ENCODE peak calls at places on chromosomes 2 and 18, in five cellular contexts. J is mammary epithelial cell, R is Caco-2, Y is endodermal cell, G is GM12865. V is an unnamed sample.

GRCh38 chr2:215619022-215619958 is 183.4 kb upstream of the FN1 start:
- DNase-seq in J (no peak), R (peak; percentile 89), Y (peak; percentile 82), G (peak; percentile 12), V (no peak)

GRCh38 chr2:10057231-10058107 is 14.1 kb downstream of the KLF11 start:
- DNase-seq in J (peak; percentile 83), R (peak; percentile 90), Y (peak; percentile 98), G (peak; percentile 45), V (peak; percentile 50)

GRCh38 chr2:8412586-8412985 is 269.3 kb upstream of the ID2 start:
- DNase-seq in J (no peak), R (peak; percentile 23), Y (no peak), G (no peak), V (no peak)

GRCh38 chr2:238492905-238493304 is 66.2 kb downstream of the ASB1 start:
- DNase-seq in J (no peak), R (no peak), Y (no peak), G (no peak), V (no peak)

GRCh38 chr2:218957685-218958084 is 1.8 kb upstream of the CDK5R2 start:
- DNase-seq in J (no peak), R (no peak), Y (no peak), G (no peak), V (peak; percentile 13)

GRCh38 chr18:3596324-3597158 is 146.6 kb downstream of the TGIF1 start:
- DNase-seq in J (peak; percentile 31), R (peak; percentile 41), Y (peak; percentile 74), G (peak; percentile 81), V (peak; percentile 65)

GRCh38 chr2:95551055-95551568 is 40.7 kb upstream of the TRIM43 start:
- DNase-seq in J (no peak), R (no peak), Y (no peak), G (no peak), V (no peak)

GRCh38 chr2:85536479-85536878 is 2.5 kb upstream of the MAT2A start:
- DNase-seq in J (peak; percentile 38), R (no peak), Y (no peak), G (no peak), V (no peak)

GRCh38 chr2:2325538-2325937 is 5.5 kb downstream of the MYT1L start:
- DNase-seq in J (no peak), R (no peak), Y (peak; percentile 51), G (no peak), V (no peak)

GRCh38 chr18:10454800-10455550 is 540 bp downstream of the APCDD1 start:
- DNase-seq in J (peak; percentile 47), R (peak; percentile 44), Y (peak; percentile 81), G (no peak), V (no peak)

GRCh38 chr18:77140030-77140429 is 7.4 kb upstream of the MBP start:
- DNase-seq in J (no peak), R (no peak), Y (no peak), G (no peak), V (no peak)

GRCh38 chr18:77140439-77141109 is 8.0 kb upstream of the MBP start:
- DNase-seq in J (no peak), R (no peak), Y (no peak), G (no peak), V (peak; percentile 81)

GRCh38 chr18:77139619-77140018 is 7.0 kb upstream of the MBP start:
- DNase-seq in J (no peak), R (no peak), Y (no peak), G (no peak), V (no peak)

GRCh38 chr18:77143196-77143595 is 10.6 kb upstream of the MBP start:
- DNase-seq in J (no peak), R (no peak), Y (no peak), G (no peak), V (no peak)

DNA sequence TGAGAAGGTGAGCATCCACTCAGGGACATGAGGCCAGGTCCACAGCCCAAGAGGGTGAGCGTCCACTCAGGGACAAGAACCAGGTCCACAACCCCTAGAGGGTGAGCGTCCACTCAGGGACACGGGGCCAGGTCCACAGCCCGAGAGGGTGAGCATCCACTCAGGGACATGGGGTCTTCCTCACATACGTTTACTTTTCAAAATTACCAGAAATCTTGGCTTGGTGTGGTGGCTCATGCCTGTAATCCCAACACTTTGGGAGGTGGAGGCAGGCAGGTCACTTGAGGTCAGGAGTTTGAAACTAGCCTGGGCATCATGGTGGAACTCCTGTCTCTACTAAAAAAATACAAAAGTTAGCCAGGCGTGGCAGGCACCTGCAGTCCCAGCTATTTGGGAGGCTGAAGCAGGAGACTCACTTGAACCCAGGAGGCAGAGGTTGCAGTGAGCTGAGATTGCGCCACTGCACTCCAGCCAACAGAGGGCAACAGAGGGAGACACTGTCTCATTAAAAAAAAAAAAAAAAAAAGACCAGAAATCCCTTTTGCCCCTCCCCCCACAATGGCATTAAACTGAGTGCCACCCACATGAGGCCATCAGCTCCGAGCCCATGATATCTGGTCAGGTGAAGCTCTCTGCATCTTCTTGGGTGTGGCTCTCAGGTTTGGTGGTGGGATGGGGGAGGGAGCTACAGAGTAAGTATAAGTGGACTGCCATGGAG is 9.0 kb upstream of the MBP start:
- DNase-seq in J (no peak), R (no peak), Y (no peak), G (no peak), V (no peak)
- TF ChIP-seq CTCF in J (no peak), R (no peak), Y (peak; percentile 51), G (peak; percentile 8), V (no peak)

GRCh38 chr2:171814174-171814573 is 79.9 kb downstream of the SLC25A12 start:
- DNase-seq in J (no peak), R (no peak), Y (no peak), G (no peak), V (no peak)

GRCh38 chr2:171813729-171814128 is 80.3 kb downstream of the SLC25A12 start:
- DNase-seq in J (no peak), R (no peak), Y (no peak), G (no peak), V (no peak)

GRCh38 chr2:171810409-171810993 is 83.5 kb downstream of the SLC25A12 start:
- DNase-seq in J (no peak), R (no peak), Y (no peak), G (no peak), V (no peak)

GRCh38 chr2:171813126-171813525 is 80.9 kb downstream of the SLC25A12 start:
- DNase-seq in J (no peak), R (no peak), Y (no peak), G (no peak), V (no peak)

DNA sequence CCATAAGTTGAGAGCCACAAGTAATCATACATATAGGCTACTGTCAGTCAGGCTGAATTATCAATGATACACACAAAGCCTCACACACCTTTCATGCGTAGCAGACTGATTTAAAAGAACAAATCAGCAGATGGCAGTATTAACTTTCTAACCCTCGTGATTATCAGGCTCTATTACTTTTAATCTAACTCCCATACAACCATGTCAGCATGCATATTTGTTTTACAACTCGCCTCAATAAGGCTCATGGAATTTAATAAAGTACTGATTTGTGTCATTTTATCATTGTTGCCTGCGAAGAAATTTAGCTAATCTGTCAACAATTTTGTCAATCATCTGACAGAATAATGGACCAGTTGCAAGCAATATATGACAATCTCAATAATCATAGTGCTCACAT is 82.8 kb downstream of the SLC25A12 start:
- DNase-seq in J (peak; percentile 20), R (peak; percentile 26), Y (no peak), G (peak; percentile 2), V (no peak)
- TF ChIP-seq CTCF in J (peak; percentile 46), R (peak; percentile 34), Y (peak; percentile 64), G (no peak), V (peak; percentile 67)

DNA sequence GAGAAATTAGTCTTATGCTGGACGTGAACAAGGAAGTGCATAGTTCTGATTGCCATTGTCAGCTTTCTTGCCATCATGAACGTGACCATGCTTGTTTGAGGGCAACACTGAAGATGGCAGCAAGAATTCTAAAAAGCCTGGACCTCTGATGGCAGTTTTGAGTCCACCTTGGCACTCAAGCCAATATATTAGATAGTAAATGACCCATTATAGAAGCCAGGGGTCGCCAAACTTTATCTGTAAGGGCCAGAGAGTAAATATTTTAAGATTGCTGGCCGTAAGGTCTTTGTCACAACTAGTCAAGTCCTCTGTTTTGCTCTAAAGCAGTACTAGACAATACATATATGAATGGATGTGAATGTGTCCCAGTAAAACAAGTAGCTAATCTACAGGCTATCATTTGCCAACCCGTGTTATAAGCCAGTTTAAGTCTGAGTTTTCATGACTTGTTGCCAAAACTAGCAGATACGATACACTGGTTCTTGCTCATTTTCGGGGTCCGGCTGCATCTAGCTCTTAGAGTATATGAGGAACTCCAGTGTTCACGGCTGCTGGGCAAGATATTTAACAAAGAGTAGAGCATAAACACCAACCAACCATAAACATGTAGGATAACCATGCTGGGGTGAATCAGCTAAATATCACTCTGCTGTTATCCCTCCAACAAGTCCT is 73.1 kb upstream of the PELI1 start:
- DNase-seq in J (no peak), R (no peak), Y (no peak), G (no peak), V (no peak)
- TF ChIP-seq CTCF in J (no peak), R (no peak), Y (peak; percentile 53), G (no peak), V (no peak)

GRCh38 chr2:109399061-109399460 is 214.7 kb downstream of the SEPTIN10 start:
- DNase-seq in J (no peak), R (no peak), Y (no peak), G (no peak), V (no peak)

GRCh38 chr2:109396338-109397180 is 217.2 kb downstream of the SEPTIN10 start:
- DNase-seq in J (no peak), R (peak; percentile 32), Y (peak; percentile 73), G (peak; percentile 39), V (no peak)

GRCh38 chr2:109397883-109398282 is 215.9 kb downstream of the SEPTIN10 start:
- DNase-seq in J (no peak), R (no peak), Y (no peak), G (no peak), V (no peak)

GRCh38 chr2:109400102-109400501 is 213.7 kb downstream of the SEPTIN10 start:
- DNase-seq in J (no peak), R (no peak), Y (no peak), G (no peak), V (no peak)

DNA sequence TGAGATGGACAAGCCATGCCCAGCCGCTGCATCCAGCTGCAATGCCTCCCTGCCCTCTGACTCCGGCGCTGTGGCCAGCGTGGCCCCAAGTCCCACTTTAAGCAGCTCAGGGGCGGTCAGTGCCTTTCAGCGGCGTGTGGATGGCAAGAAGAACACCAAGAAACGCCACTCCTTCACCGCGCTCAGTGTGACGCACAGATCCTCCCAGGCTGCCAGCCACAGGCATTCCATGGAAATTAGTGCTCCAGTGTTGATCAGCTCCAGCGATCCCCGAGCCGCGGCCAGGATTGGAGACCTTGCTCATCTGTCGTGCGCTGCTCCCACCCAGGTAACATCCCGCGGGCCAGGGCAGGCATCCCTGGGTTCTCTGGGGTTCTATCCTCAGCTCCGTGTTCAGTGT is 215.2 kb downstream of the SEPTIN10 start:
- DNase-seq in J (no peak), R (no peak), Y (no peak), G (no peak), V (no peak)
- TF ChIP-seq CTCF in J (no peak), R (no peak), Y (no peak), G (no peak), V (no peak)

GRCh38 chr2:49616800-49617199 is 462.5 kb upstream of the FSHR start:
- DNase-seq in J (peak; percentile 16), R (peak; percentile 42), Y (no peak), G (peak; percentile 49), V (no peak)
- TF ChIP-seq CTCF in J (peak; percentile 59), R (peak; percentile 48), Y (peak; percentile 81), G (peak; percentile 41), V (peak; percentile 54)